ENCODE peak calls at places on chromosomes 3 and 15, in ten cellular contexts. One of them, this sample, is unnamed.

GRCh38 chr15:74835312-74835823 is 7.6 kb downstream of the ULK3 start:
- DNase-seq in tibial artery: no peak
- DNase-seq in heart left ventricle: peak; percentile 83
- DNase-seq in AG10803: peak; percentile 28
- DNase-seq in sigmoid colon: no peak
- DNase-seq in CD8-positive, alpha-beta T cell: peak; percentile 38
- DNase-seq in BJ: no peak
- DNase-seq in endothelial cell: peak; percentile 89
- DNase-seq in hepatocyte: peak; percentile 68
- DNase-seq in nephron progenitor cell: peak; percentile 76
- DNase-seq in this sample: peak; percentile 85

GRCh38 chr3:195083659-195084058 is 187.3 kb downstream of the XXYLT1 start:
- DNase-seq in tibial artery: no peak
- DNase-seq in heart left ventricle: peak; percentile 28
- DNase-seq in AG10803: no peak
- DNase-seq in sigmoid colon: no peak
- DNase-seq in CD8-positive, alpha-beta T cell: no peak
- DNase-seq in BJ: no peak
- DNase-seq in endothelial cell: no peak
- DNase-seq in hepatocyte: no peak
- DNase-seq in nephron progenitor cell: no peak
- DNase-seq in this sample: no peak

GRCh38 chr3:198071602-198072285 is 111.7 kb downstream of the LMLN start:
- DNase-seq in tibial artery: no peak
- DNase-seq in heart left ventricle: no peak
- DNase-seq in AG10803: peak; percentile 69
- DNase-seq in sigmoid colon: no peak
- DNase-seq in CD8-positive, alpha-beta T cell: peak; percentile 32
- DNase-seq in BJ: no peak
- DNase-seq in endothelial cell: peak; percentile 18
- DNase-seq in hepatocyte: peak; percentile 88
- DNase-seq in nephron progenitor cell: no peak
- DNase-seq in this sample: peak; percentile 80

GRCh38 chr3:146653978-146654377 is 48.8 kb upstream of the PLSCR5 start:
- DNase-seq in tibial artery: no peak
- DNase-seq in heart left ventricle: no peak
- DNase-seq in AG10803: no peak
- DNase-seq in sigmoid colon: no peak
- DNase-seq in CD8-positive, alpha-beta T cell: no peak
- DNase-seq in BJ: no peak
- DNase-seq in endothelial cell: no peak
- DNase-seq in hepatocyte: no peak
- DNase-seq in nephron progenitor cell: no peak
- DNase-seq in this sample: no peak

GRCh38 chr15:101348015-101348414 is 53.0 kb upstream of the SNRPA1 start:
- DNase-seq in tibial artery: no peak
- DNase-seq in heart left ventricle: no peak
- DNase-seq in AG10803: no peak
- DNase-seq in sigmoid colon: no peak
- DNase-seq in CD8-positive, alpha-beta T cell: no peak
- DNase-seq in BJ: no peak
- DNase-seq in endothelial cell: no peak
- DNase-seq in hepatocyte: no peak
- DNase-seq in nephron progenitor cell: no peak
- DNase-seq in this sample: no peak

GRCh38 chr3:128448491-128448890 is 18.2 kb downstream of the DNAJB8 start:
- DNase-seq in tibial artery: no peak
- DNase-seq in heart left ventricle: no peak
- DNase-seq in AG10803: no peak
- DNase-seq in sigmoid colon: no peak
- DNase-seq in CD8-positive, alpha-beta T cell: no peak
- DNase-seq in BJ: no peak
- DNase-seq in endothelial cell: no peak
- DNase-seq in hepatocyte: no peak
- DNase-seq in nephron progenitor cell: no peak
- DNase-seq in this sample: no peak

GRCh38 chr15:39608185-39608584 is 27.3 kb downstream of the THBS1 start:
- DNase-seq in tibial artery: no peak
- DNase-seq in heart left ventricle: no peak
- DNase-seq in AG10803: no peak
- DNase-seq in sigmoid colon: no peak
- DNase-seq in CD8-positive, alpha-beta T cell: no peak
- DNase-seq in BJ: no peak
- DNase-seq in endothelial cell: no peak
- DNase-seq in hepatocyte: no peak
- DNase-seq in nephron progenitor cell: no peak
- DNase-seq in this sample: no peak

GRCh38 chr15:68220967-68221366 is 8.6 kb downstream of the CLN6 start:
- DNase-seq in tibial artery: no peak
- DNase-seq in heart left ventricle: no peak
- DNase-seq in AG10803: no peak
- DNase-seq in sigmoid colon: peak; percentile 6
- DNase-seq in CD8-positive, alpha-beta T cell: no peak
- DNase-seq in BJ: no peak
- DNase-seq in endothelial cell: no peak
- DNase-seq in hepatocyte: no peak
- DNase-seq in nephron progenitor cell: no peak
- DNase-seq in this sample: no peak

GRCh38 chr3:58066842-58067241 is 58.6 kb downstream of the FLNB start:
- DNase-seq in tibial artery: no peak
- DNase-seq in heart left ventricle: no peak
- DNase-seq in AG10803: peak; percentile 89
- DNase-seq in sigmoid colon: no peak
- DNase-seq in CD8-positive, alpha-beta T cell: no peak
- DNase-seq in BJ: no peak
- DNase-seq in endothelial cell: no peak
- DNase-seq in hepatocyte: no peak
- DNase-seq in nephron progenitor cell: no peak
- DNase-seq in this sample: no peak

GRCh38 chr3:158103131-158103955 is 2.9 kb downstream of the SHOX2 start:
- DNase-seq in tibial artery: peak; percentile 71
- DNase-seq in heart left ventricle: peak; percentile 64
- DNase-seq in AG10803: peak; percentile 56
- DNase-seq in sigmoid colon: no peak
- DNase-seq in CD8-positive, alpha-beta T cell: no peak
- DNase-seq in BJ: no peak
- DNase-seq in endothelial cell: peak; percentile 38
- DNase-seq in hepatocyte: peak; percentile 51
- DNase-seq in nephron progenitor cell: peak; percentile 39
- DNase-seq in this sample: no peak

GRCh38 chr15:28955686-28956421 is 70.1 kb downstream of the APBA2 start:
- DNase-seq in tibial artery: no peak
- DNase-seq in heart left ventricle: no peak
- DNase-seq in AG10803: peak; percentile 21
- DNase-seq in sigmoid colon: peak; percentile 43
- DNase-seq in CD8-positive, alpha-beta T cell: no peak
- DNase-seq in BJ: peak; percentile 66
- DNase-seq in endothelial cell: no peak
- DNase-seq in hepatocyte: no peak
- DNase-seq in nephron progenitor cell: no peak
- DNase-seq in this sample: no peak

GRCh38 chr15:96252148-96252547 is 78.4 kb upstream of the NR2F2 start:
- DNase-seq in tibial artery: no peak
- DNase-seq in heart left ventricle: no peak
- DNase-seq in AG10803: peak; percentile 14
- DNase-seq in sigmoid colon: no peak
- DNase-seq in CD8-positive, alpha-beta T cell: no peak
- DNase-seq in BJ: no peak
- DNase-seq in endothelial cell: no peak
- DNase-seq in hepatocyte: peak; percentile 48
- DNase-seq in nephron progenitor cell: no peak
- DNase-seq in this sample: no peak

DNA sequence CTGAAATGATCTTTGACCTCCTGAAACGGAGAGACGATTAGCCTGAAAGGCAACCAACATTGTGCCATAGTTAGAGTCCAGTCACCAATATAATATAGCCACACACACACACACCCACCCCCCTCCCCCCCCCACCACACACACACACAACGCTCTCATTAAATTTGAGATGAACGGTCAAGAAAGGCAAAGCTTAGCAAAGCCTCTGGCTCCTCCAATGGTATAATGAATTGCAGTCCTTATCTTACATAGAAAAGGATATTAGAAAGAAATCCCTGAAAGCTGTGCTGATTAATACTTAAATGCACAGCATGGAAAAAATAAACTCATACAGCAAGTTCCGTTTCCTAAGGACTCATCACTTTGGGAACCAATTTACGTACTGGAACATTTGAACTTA is 881 bp upstream of the ZNF385D start:
- DNase-seq in tibial artery: no peak
- DNase-seq in heart left ventricle: no peak
- DNase-seq in AG10803: no peak
- DNase-seq in sigmoid colon: no peak
- DNase-seq in CD8-positive, alpha-beta T cell: no peak
- DNase-seq in BJ: no peak
- DNase-seq in endothelial cell: no peak
- DNase-seq in hepatocyte: no peak
- DNase-seq in nephron progenitor cell: no peak
- DNase-seq in this sample: no peak
- TF ChIP-seq CTCF in tibial artery: no peak
- TF ChIP-seq CTCF in heart left ventricle: no peak
- TF ChIP-seq CTCF in AG10803: no peak
- TF ChIP-seq CTCF in sigmoid colon: no peak
- TF ChIP-seq CTCF in CD8-positive, alpha-beta T cell: no peak
- TF ChIP-seq CTCF in BJ: no peak
- TF ChIP-seq CTCF in endothelial cell: no peak
- TF ChIP-seq CTCF in hepatocyte: no peak
- TF ChIP-seq CTCF in nephron progenitor cell: no peak
- TF ChIP-seq CTCF in this sample: no peak

GRCh38 chr15:27679621-27680521 is 419.2 kb downstream of the OCA2 start:
- DNase-seq in tibial artery: no peak
- DNase-seq in heart left ventricle: no peak
- DNase-seq in AG10803: no peak
- DNase-seq in sigmoid colon: no peak
- DNase-seq in CD8-positive, alpha-beta T cell: no peak
- DNase-seq in BJ: no peak
- DNase-seq in endothelial cell: no peak
- DNase-seq in hepatocyte: peak; percentile 43
- DNase-seq in nephron progenitor cell: peak; percentile 16
- DNase-seq in this sample: no peak

GRCh38 chr15:27679203-27679602 is 419.9 kb downstream of the OCA2 start:
- DNase-seq in tibial artery: no peak
- DNase-seq in heart left ventricle: no peak
- DNase-seq in AG10803: no peak
- DNase-seq in sigmoid colon: no peak
- DNase-seq in CD8-positive, alpha-beta T cell: no peak
- DNase-seq in BJ: no peak
- DNase-seq in endothelial cell: no peak
- DNase-seq in hepatocyte: no peak
- DNase-seq in nephron progenitor cell: no peak
- DNase-seq in this sample: no peak

GRCh38 chr15:27675571-27675970 is 423.5 kb downstream of the OCA2 start:
- DNase-seq in tibial artery: no peak
- DNase-seq in heart left ventricle: no peak
- DNase-seq in AG10803: no peak
- DNase-seq in sigmoid colon: no peak
- DNase-seq in CD8-positive, alpha-beta T cell: no peak
- DNase-seq in BJ: no peak
- DNase-seq in endothelial cell: no peak
- DNase-seq in hepatocyte: no peak
- DNase-seq in nephron progenitor cell: no peak
- DNase-seq in this sample: no peak

GRCh38 chr15:27676647-27677046 is 422.5 kb downstream of the OCA2 start:
- DNase-seq in tibial artery: no peak
- DNase-seq in heart left ventricle: no peak
- DNase-seq in AG10803: no peak
- DNase-seq in sigmoid colon: no peak
- DNase-seq in CD8-positive, alpha-beta T cell: no peak
- DNase-seq in BJ: no peak
- DNase-seq in endothelial cell: no peak
- DNase-seq in hepatocyte: no peak
- DNase-seq in nephron progenitor cell: no peak
- DNase-seq in this sample: no peak

DNA sequence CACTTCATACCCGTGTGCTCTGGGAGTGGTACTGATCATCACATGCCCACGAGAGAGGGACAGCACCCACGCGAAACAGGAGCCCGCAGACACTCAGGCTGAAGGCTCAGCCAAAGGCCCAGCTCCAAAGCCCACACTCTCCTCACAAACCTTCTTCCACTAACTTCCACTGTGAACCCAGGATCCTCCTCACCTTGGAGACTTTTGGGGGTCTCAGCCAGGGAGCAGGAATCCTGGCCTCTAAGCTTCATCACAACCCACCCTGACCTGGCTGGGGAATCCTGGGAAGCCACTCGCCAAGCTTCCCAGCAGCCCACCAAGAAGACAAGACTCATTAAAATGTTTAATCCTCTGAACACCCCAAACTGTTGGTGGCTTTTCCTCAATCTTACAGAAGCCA is 421.2 kb downstream of the OCA2 start:
- DNase-seq in tibial artery: no peak
- DNase-seq in heart left ventricle: no peak
- DNase-seq in AG10803: no peak
- DNase-seq in sigmoid colon: no peak
- DNase-seq in CD8-positive, alpha-beta T cell: no peak
- DNase-seq in BJ: no peak
- DNase-seq in endothelial cell: no peak
- DNase-seq in hepatocyte: no peak
- DNase-seq in nephron progenitor cell: no peak
- DNase-seq in this sample: no peak
- TF ChIP-seq CTCF in tibial artery: no peak
- TF ChIP-seq CTCF in heart left ventricle: no peak
- TF ChIP-seq CTCF in AG10803: no peak
- TF ChIP-seq CTCF in sigmoid colon: no peak
- TF ChIP-seq CTCF in CD8-positive, alpha-beta T cell: no peak
- TF ChIP-seq CTCF in BJ: no peak
- TF ChIP-seq CTCF in endothelial cell: no peak
- TF ChIP-seq CTCF in hepatocyte: no peak
- TF ChIP-seq CTCF in nephron progenitor cell: no peak
- TF ChIP-seq CTCF in this sample: no peak

GRCh38 chr3:132642539-132642847 is 17.1 kb downstream of the ACAD11 start:
- DNase-seq in tibial artery: no peak
- DNase-seq in heart left ventricle: no peak
- DNase-seq in AG10803: no peak
- DNase-seq in sigmoid colon: no peak
- DNase-seq in CD8-positive, alpha-beta T cell: no peak
- DNase-seq in BJ: no peak
- DNase-seq in endothelial cell: no peak
- DNase-seq in hepatocyte: no peak
- DNase-seq in nephron progenitor cell: no peak
- DNase-seq in this sample: no peak
- TF ChIP-seq CTCF in tibial artery: no peak
- TF ChIP-seq CTCF in heart left ventricle: no peak
- TF ChIP-seq CTCF in AG10803: no peak
- TF ChIP-seq CTCF in sigmoid colon: no peak
- TF ChIP-seq CTCF in CD8-positive, alpha-beta T cell: no peak
- TF ChIP-seq CTCF in BJ: no peak
- TF ChIP-seq CTCF in endothelial cell: no peak
- TF ChIP-seq CTCF in hepatocyte: no peak
- TF ChIP-seq CTCF in nephron progenitor cell: no peak
- TF ChIP-seq CTCF in this sample: peak; percentile 48

DNA sequence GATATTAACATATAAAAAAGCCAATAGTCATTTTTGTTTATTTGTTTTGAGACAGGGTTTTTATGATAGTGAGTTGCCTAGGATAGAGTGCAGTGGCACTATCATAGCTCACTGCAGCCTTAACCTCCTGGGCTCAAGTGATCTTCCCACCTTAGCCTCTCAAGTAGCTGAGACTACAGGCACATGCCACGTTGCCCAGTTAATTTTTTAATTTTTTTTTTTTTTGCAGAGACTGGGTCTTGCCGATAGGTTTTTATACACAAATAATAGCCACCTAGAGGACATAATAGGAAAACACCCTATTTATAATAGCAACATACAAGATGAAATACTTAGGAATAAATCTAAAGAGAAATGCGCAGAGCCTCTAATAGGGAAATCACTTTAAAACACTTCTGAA is 13.3 kb downstream of the EIF3J start:
- DNase-seq in tibial artery: no peak
- DNase-seq in heart left ventricle: no peak
- DNase-seq in AG10803: peak; percentile 52
- DNase-seq in sigmoid colon: no peak
- DNase-seq in CD8-positive, alpha-beta T cell: no peak
- DNase-seq in BJ: no peak
- DNase-seq in endothelial cell: no peak
- DNase-seq in hepatocyte: no peak
- DNase-seq in nephron progenitor cell: no peak
- DNase-seq in this sample: no peak
- TF ChIP-seq CTCF in tibial artery: peak; percentile 15
- TF ChIP-seq CTCF in heart left ventricle: no peak
- TF ChIP-seq CTCF in AG10803: peak; percentile 50
- TF ChIP-seq CTCF in sigmoid colon: no peak
- TF ChIP-seq CTCF in CD8-positive, alpha-beta T cell: peak; percentile 60
- TF ChIP-seq CTCF in BJ: peak; percentile 43
- TF ChIP-seq CTCF in endothelial cell: peak; percentile 61
- TF ChIP-seq CTCF in hepatocyte: peak; percentile 37
- TF ChIP-seq CTCF in nephron progenitor cell: peak; percentile 25
- TF ChIP-seq CTCF in this sample: peak; percentile 64

This sample was measured in RWPE1.